ENCODE peak calls at places on chromosomes 1 and 21, in ten cellular contexts. P is mesothelial cell of epicardium; G is glutamatergic neuron; Z is NCI-H460; C is iris pigment epithelial cell; T is stimulated activated CD4-positive, alpha-beta T cell treated with anti-CD3 and anti-CD28 coated beads, Interleukin-12 subunit alpha, Interleukin-12 subunit beta, amount 100 ng/mL, for 48 hours; M is RWPE1; S is NCI-H2171; K is EH; J is activated T-helper 9 cell treated with anti-CD3 and anti-CD28 coated beads, Interleukin-2, amount 50 U/mL, for 16 hours. X is an unnamed sample.
A peak's percentile ranks its signal among the peaks of the same experiment; 100 is the strongest.

GRCh38 chr1:25347556-25347955 is 9.4 kb downstream of the TMEM50A start:
- DNase-seq in P (no peak), G (no peak), Z (no peak), C (no peak), T (no peak), M (no peak), S (no peak), K (no peak), J (no peak), X (no peak)

GRCh38 chr1:228145498-228146425 is 4.0 kb upstream of the GJC2 start:
- DNase-seq in P (no peak), G (no peak), Z (no peak), C (no peak), T (no peak), M (no peak), S (no peak), K (no peak), J (no peak), X (no peak)

GRCh38 chr1:7405844-7406500 is 365.1 kb upstream of the VAMP3 start:
- DNase-seq in P (no peak), G (no peak), Z (no peak), C (no peak), T (no peak), M (no peak), S (no peak), K (no peak), J (no peak), X (no peak)

GRCh38 chr21:28212056-28212455 is 780.6 kb downstream of the LTN1 start:
- DNase-seq in P (no peak), G (no peak), Z (no peak), C (no peak), T (no peak), M (no peak), S (no peak), K (no peak), J (no peak), X (no peak)

GRCh38 chr1:39205102-39205780 is 746 bp downstream of the MACF1 start:
- DNase-seq in P (no peak), G (no peak), Z (no peak), C (peak; percentile 87), T (peak; percentile 69), M (peak; percentile 50), S (no peak), K (peak; percentile 94), J (peak; percentile 52), X (peak; percentile 83)

GRCh38 chr1:178541829-178542553 is 29.1 kb downstream of the TEX35 start:
- DNase-seq in P (no peak), G (peak; percentile 60), Z (no peak), C (no peak), T (peak; percentile 36), M (no peak), S (peak; percentile 2), K (no peak), J (peak; percentile 16), X (no peak)

GRCh38 chr1:206035027-206035426 is 11.3 kb upstream of the CTSE start:
- DNase-seq in P (no peak), G (no peak), Z (no peak), C (no peak), T (no peak), M (no peak), S (peak; percentile 50), K (no peak), J (no peak), X (no peak)

GRCh38 chr1:153212201-153212600 is 5.2 kb upstream of the PRR9 start:
- DNase-seq in P (no peak), G (no peak), Z (no peak), C (no peak), T (no peak), M (no peak), S (no peak), K (no peak), J (no peak), X (no peak)

X was measured in bronchial epithelial cell.